ENCODE peak calls at places on chromosomes 3 and 15, in ten cellular contexts. T is psoas muscle, V is cardiac muscle cell, S is AG04450, J is A549, C is sigmoid colon, I is pancreas, E is astrocyte, Q is IMR-90, N is aorta. D is an unnamed sample.
A peak's percentile ranks its signal among the peaks of the same experiment; 100 is the strongest.

GRCh38 chr3:196399485-196399945 is 32.7 kb downstream of the UBXN7 start:
- DNase-seq in T (no peak), V (peak; percentile 53), S (no peak), J (peak; percentile 5), C (no peak), I (no peak), E (peak; percentile 71), Q (peak; percentile 72), N (no peak), D (no peak)

GRCh38 chr3:158110658-158111018 is 749 bp downstream of the RSRC1 start:
- DNase-seq in T (no peak), V (no peak), S (no peak), J (no peak), C (no peak), I (no peak), E (no peak), Q (no peak), N (no peak), D (no peak)

GRCh38 chr15:42324308-42324707 is 35.0 kb upstream of the CAPN3 start:
- DNase-seq in T (no peak), V (no peak), S (peak; percentile 48), J (no peak), C (no peak), I (no peak), E (no peak), Q (peak; percentile 86), N (no peak), D (no peak)

GRCh38 chr3:11480663-11481298 is 162.9 kb downstream of the VGLL4 start:
- DNase-seq in T (no peak), V (no peak), S (no peak), J (no peak), C (peak; percentile 89), I (no peak), E (no peak), Q (no peak), N (no peak), D (no peak)

GRCh38 chr15:36667296-36667695 is 87.9 kb downstream of the CDIN1 start:
- DNase-seq in T (no peak), V (no peak), S (no peak), J (no peak), C (no peak), I (no peak), E (no peak), Q (no peak), N (no peak), D (no peak)

GRCh38 chr3:129118745-129119144 is 2.9 kb downstream of the RAB43 start:
- DNase-seq in T (no peak), V (no peak), S (no peak), J (no peak), C (no peak), I (no peak), E (no peak), Q (no peak), N (no peak), D (peak; percentile 83)

GRCh38 chr3:115922681-115923347 is 299.5 kb downstream of the GAP43 start:
- DNase-seq in T (no peak), V (peak; percentile 48), S (peak; percentile 10), J (peak; percentile 15), C (no peak), I (no peak), E (peak; percentile 54), Q (peak; percentile 62), N (no peak), D (no peak)

GRCh38 chr15:30962659-30963058 is 28.8 kb downstream of the MTMR10 start:
- DNase-seq in T (no peak), V (no peak), S (no peak), J (no peak), C (no peak), I (no peak), E (no peak), Q (no peak), N (no peak), D (peak; percentile 29)

GRCh38 chr3:28940530-28940929 is 340.3 kb upstream of the RBMS3 start:
- DNase-seq in T (no peak), V (peak; percentile 96), S (peak; percentile 78), J (no peak), C (no peak), I (no peak), E (peak; percentile 98), Q (peak; percentile 92), N (no peak), D (no peak)

GRCh38 chr3:159260049-159260662 is 458.3 kb downstream of the MFSD1 start:
- DNase-seq in T (no peak), V (peak; percentile 84), S (peak; percentile 68), J (peak; percentile 65), C (no peak), I (peak; percentile 20), E (peak; percentile 67), Q (peak; percentile 77), N (no peak), D (peak; percentile 20)

GRCh38 chr3:66336358-66336766 is 115.6 kb downstream of the SLC25A26 start:
- DNase-seq in T (no peak), V (peak; percentile 57), S (peak; percentile 37), J (no peak), C (no peak), I (no peak), E (peak; percentile 89), Q (peak; percentile 87), N (no peak), D (no peak)

GRCh38 chr15:62988701-62989100 is 53.8 kb upstream of the TPM1 start:
- DNase-seq in T (no peak), V (no peak), S (no peak), J (no peak), C (no peak), I (no peak), E (no peak), Q (no peak), N (no peak), D (no peak)

GRCh38 chr15:90402806-90403205 is 14.8 kb downstream of the IQGAP1 start:
- DNase-seq in T (no peak), V (no peak), S (no peak), J (no peak), C (no peak), I (no peak), E (no peak), Q (no peak), N (no peak), D (no peak)

GRCh38 chr15:90400759-90401314 is 12.8 kb downstream of the IQGAP1 start:
- DNase-seq in T (peak; percentile 75), V (peak; percentile 97), S (peak; percentile 81), J (peak; percentile 94), C (peak; percentile 87), I (peak; percentile 82), E (peak; percentile 98), Q (peak; percentile 96), N (peak; percentile 82), D (peak; percentile 68)

GRCh38 chr15:90400005-90400758 is 12.1 kb downstream of the IQGAP1 start:
- DNase-seq in T (no peak), V (no peak), S (no peak), J (no peak), C (no peak), I (no peak), E (no peak), Q (no peak), N (no peak), D (no peak)

GRCh38 chr15:90401499-90401898 is 13.5 kb downstream of the IQGAP1 start:
- DNase-seq in T (no peak), V (no peak), S (no peak), J (no peak), C (no peak), I (no peak), E (no peak), Q (no peak), N (no peak), D (no peak)

DNA sequence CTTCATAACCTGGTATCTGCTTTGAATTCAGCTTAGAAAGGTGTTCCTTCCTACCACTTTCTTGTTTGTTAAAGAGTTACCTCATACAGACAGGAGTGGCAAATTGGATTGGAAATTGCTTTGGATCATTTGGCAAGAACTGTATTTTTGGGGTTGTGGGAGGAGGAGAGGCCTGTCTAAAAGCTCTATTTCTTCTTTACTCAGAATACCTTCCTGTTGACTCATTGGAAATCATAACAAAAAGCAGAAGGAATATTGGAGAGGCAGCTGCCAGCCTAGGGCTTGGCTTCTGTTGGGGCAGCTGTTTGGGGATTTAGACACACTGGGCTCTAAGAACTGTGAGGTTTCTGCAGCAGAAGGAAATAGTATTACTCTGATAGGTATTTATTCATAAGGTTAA is 14.2 kb downstream of the IQGAP1 start:
- DNase-seq in T (peak; percentile 70), V (peak; percentile 87), S (peak; percentile 56), J (peak; percentile 66), C (peak; percentile 73), I (no peak), E (peak; percentile 86), Q (peak; percentile 85), N (peak; percentile 81), D (no peak)
- H3K27ac ChIP-seq in T (peak overlapping the region; percentile 86), V (peak overlapping the region; percentile 92), S (peak overlapping the region; percentile 53), J (peak overlapping the region; percentile 76), C (peak overlapping the region; percentile 85), I (peak overlapping the region; percentile 88), E (peak overlapping the region; percentile 91), Q (no peak overlapping the region), N (peak overlapping the region; percentile 98), D (peak overlapping the region; percentile 98)

GRCh38 chr3:50204804-50205718 is at the start of gene SLC38A3:
- DNase-seq in T (peak; percentile 72), V (no peak), S (no peak), J (no peak), C (no peak), I (peak; percentile 53), E (no peak), Q (no peak), N (no peak), D (no peak)
- H3K4me3 ChIP-seq in T (peak within 1 kb of the TSS; percentile 75), V (peak within 1 kb of the TSS; percentile 56), S (peak within 1 kb of the TSS; percentile 46), J (no peak within 1 kb of the TSS), C (peak within 1 kb of the TSS; percentile 44), I (peak within 1 kb of the TSS; percentile 79), E (peak within 1 kb of the TSS; percentile 42), Q (peak within 1 kb of the TSS; percentile 43), N (peak within 1 kb of the TSS; percentile 6), D (no peak within 1 kb of the TSS)

DNA sequence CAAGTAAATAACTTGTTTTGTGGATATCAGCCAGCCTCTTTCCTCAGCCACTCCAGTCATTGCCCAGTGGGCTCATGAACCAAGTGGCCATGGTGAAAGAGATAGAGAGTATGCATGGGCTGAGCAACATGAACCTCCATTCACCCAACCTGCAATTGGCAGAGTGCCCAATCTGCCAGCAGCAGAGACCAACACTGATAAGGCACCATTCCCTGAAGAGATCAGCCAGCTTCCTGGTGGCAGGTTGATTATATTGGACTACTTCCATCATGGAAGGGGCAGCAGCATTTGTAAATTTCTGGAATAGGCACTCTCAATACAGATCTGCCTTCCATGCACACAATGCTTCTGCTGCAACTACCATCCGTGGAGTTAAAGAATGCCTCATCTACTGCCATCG is 10.3 kb upstream of the MCF2L2 start:
- DNase-seq in T (no peak), V (no peak), S (no peak), J (no peak), C (no peak), I (peak; percentile 62), E (no peak), Q (no peak), N (no peak), D (no peak)
- H3K27ac ChIP-seq in T (no peak overlapping the region), V (no peak overlapping the region), S (no peak overlapping the region), J (no peak overlapping the region), C (no peak overlapping the region), I (no peak overlapping the region), E (no peak overlapping the region), Q (no peak overlapping the region), N (no peak overlapping the region), D (no peak overlapping the region)

DNA sequence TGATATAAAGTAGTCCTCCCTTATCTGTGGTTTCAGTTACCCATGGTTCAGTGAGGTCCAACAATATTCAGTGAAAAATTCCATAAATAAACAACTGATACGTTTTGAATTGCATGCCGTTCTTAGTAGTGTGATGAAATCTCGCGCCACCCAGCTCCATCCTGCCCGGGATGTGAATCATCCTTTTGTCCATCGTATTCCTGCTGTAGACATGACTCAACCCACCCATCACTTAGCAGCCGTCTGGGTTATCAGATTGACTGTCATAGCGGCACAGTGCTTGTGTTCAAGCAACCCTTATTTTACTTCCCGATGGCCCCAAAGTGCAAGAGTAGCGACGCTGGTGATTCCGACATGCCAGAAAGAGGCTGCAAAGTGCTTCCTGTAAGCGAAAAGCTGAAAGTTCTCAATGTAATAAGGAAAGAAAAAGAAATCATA is 48.0 kb upstream of the MEX3B start:
- DNase-seq in T (no peak), V (peak; percentile 94), S (peak; percentile 79), J (peak; percentile 86), C (no peak), I (no peak), E (peak; percentile 89), Q (peak; percentile 97), N (no peak), D (no peak)
- H3K4me3 ChIP-seq in T (no peak overlapping the region), V (no peak overlapping the region), S (peak overlapping the region; percentile 35), J (peak overlapping the region; percentile 20), C (no peak overlapping the region), I (no peak overlapping the region), E (peak overlapping the region; percentile 48), Q (no peak overlapping the region), N (no peak overlapping the region), D (no peak overlapping the region)

D was measured in CD4-positive, CD25-positive, alpha-beta regulatory T cell.